ENCODE peak calls at places on chromosomes 1 and 21, in seven cellular contexts. I, P, S, Q, W, E and V are unnamed samples.

GRCh38 chr1:206900149-206900548 is 2.9 kb downstream of the IL24 start:
- DNase-seq in I (no peak), P (no peak), S (no peak), Q (no peak), W (no peak), E (no peak), V (no peak)

GRCh38 chr1:52970149-52970548 is 43.1 kb downstream of the SCP2 start:
- DNase-seq in I (no peak), P (no peak), S (no peak), Q (no peak), W (no peak), E (no peak), V (no peak)

GRCh38 chr1:101136739-101137138 is 100.1 kb upstream of the S1PR1 start:
- DNase-seq in I (no peak), P (no peak), S (no peak), Q (no peak), W (no peak), E (peak), V (no peak)

GRCh38 chr1:38858833-38859560 is 575 bp downstream of the RRAGC start:
- DNase-seq in I (peak), P (no peak), S (peak), Q (peak), W (peak), E (peak), V (peak)

GRCh38 chr1:104358621-104359020 is 608.9 kb downstream of the AMY1C start:
- DNase-seq in I (no peak), P (no peak), S (no peak), Q (no peak), W (no peak), E (no peak), V (no peak)

GRCh38 chr1:220925707-220926106 is 46.5 kb downstream of the HLX start:
- DNase-seq in I (no peak), P (no peak), S (no peak), Q (no peak), W (no peak), E (peak), V (no peak)

GRCh38 chr1:165828581-165829329 is 1.3 kb downstream of the UCK2 start:
- DNase-seq in I (peak), P (peak), S (peak), Q (peak), W (no peak), E (peak), V (peak)

GRCh38 chr21:45353200-45353599 is 51.8 kb upstream of the COL18A1 start:
- DNase-seq in I (no peak), P (no peak), S (no peak), Q (peak), W (no peak), E (no peak), V (no peak)

GRCh38 chr1:202107321-202107761 is 15.4 kb upstream of the GPR37L1 start:
- DNase-seq in I (no peak), P (no peak), S (peak), Q (peak), W (peak), E (peak), V (no peak)

DNA sequence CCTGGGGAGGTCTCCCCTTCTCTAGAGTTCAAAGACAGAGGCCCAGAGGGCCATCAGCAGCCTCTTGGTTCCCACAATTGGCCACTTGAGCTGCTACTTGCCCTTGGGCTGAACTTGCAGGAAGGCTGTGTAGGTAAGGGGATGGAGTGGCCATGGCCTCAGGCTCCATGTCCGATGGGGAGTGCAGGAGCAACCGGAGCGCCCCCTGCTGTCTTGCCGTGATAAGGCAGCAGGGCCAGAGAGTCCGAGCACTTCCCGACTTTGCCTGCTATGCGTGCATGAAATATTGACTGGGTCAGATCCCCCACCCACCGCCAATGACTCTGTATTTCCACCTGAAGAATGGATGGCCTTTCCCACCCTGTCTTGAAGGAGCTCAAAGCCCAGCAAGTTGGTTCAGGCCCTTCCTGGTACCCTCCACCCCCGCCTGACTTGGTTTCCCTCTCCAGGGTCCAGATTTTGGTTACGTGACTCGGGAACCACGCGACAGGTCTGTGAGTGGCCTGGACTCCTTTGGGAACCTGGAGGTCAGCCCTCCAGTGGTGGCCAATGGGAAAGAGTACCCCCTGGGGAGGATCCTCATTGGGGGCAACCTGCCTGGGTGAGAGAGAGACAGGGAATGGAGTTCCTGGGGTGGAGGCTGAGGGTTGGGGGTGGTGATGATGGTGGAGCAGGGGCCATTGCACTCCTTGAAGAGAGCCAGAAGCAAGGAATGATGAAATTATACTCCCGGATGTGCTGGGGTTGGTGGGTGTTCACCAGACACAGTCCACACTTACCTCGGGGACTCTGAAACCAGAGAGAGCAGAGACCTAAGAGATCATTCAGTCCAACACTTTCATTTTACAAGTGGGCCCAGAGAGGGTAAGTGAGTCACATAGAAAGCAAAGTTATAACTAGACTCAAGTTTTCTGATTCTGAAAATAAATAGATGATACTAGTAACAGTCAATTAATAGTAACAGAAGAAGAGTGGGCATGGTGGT is 25.6 kb downstream of the PADI3 start:
- DNase-seq in I (no peak), P (no peak), S (no peak), Q (peak), W (peak), E (peak), V (no peak)
- TF ChIP-seq CTCF in I (peak), P (peak), S (no peak), Q (peak), W (peak), E (peak), V (no peak)

GRCh38 chr1:167717351-167717750 is 4.4 kb upstream of the MPZL1 start:
- DNase-seq in I (no peak), P (no peak), S (no peak), Q (no peak), W (no peak), E (no peak), V (no peak)

GRCh38 chr1:167714851-167715652 is 6.7 kb upstream of the MPZL1 start:
- DNase-seq in I (peak), P (peak), S (peak), Q (peak), W (peak), E (peak), V (peak)

GRCh38 chr1:167713330-167714081 is 8.3 kb upstream of the MPZL1 start:
- DNase-seq in I (no peak), P (no peak), S (no peak), Q (no peak), W (peak), E (no peak), V (no peak)

GRCh38 chr1:167714098-167714850 is 7.5 kb upstream of the MPZL1 start:
- DNase-seq in I (peak), P (no peak), S (peak), Q (peak), W (peak), E (peak), V (peak)

GRCh38 chr1:167715653-167716302 is 6.0 kb upstream of the MPZL1 start:
- DNase-seq in I (no peak), P (no peak), S (no peak), Q (no peak), W (no peak), E (peak), V (no peak)
- TF ChIP-seq CTCF in I (no peak), P (no peak), S (no peak), Q (peak), W (no peak), E (no peak), V (peak)

GRCh38 chr1:15153184-15153841 is at the start of gene TMEM51:
- DNase-seq in I (no peak), P (no peak), S (no peak), Q (peak), W (peak), E (peak), V (no peak)

GRCh38 chr1:15154480-15155036 is 1.0 kb downstream of the TMEM51 start:
- DNase-seq in I (no peak), P (no peak), S (no peak), Q (peak), W (no peak), E (peak), V (no peak)

GRCh38 chr1:15152318-15153183 is 996 bp upstream of the TMEM51 start:
- DNase-seq in I (peak), P (peak), S (peak), Q (peak), W (peak), E (peak), V (no peak)

GRCh38 chr1:15155191-15155590 is 1.6 kb downstream of the TMEM51 start:
- DNase-seq in I (no peak), P (no peak), S (no peak), Q (no peak), W (no peak), E (no peak), V (no peak)

GRCh38 chr1:15153842-15154479 is 414 bp downstream of the TMEM51 start:
- DNase-seq in I (no peak), P (no peak), S (no peak), Q (peak), W (peak), E (peak), V (peak)
- TF ChIP-seq CTCF in I (peak), P (peak), S (peak), Q (peak), W (peak), E (peak), V (no peak)

GRCh38 chr1:31238612-31238985 is 1.1 kb downstream of the NKAIN1 start:
- DNase-seq in I (no peak), P (no peak), S (no peak), Q (no peak), W (no peak), E (no peak), V (no peak)
- TF ChIP-seq CTCF in I (no peak), P (no peak), S (no peak), Q (no peak), W (no peak), E (no peak), V (no peak)

GRCh38 chr1:79197421-79197820 is 190.9 kb upstream of the ADGRL4 start:
- DNase-seq in I (no peak), P (no peak), S (no peak), Q (no peak), W (no peak), E (peak), V (no peak)
- TF ChIP-seq CTCF in I (no peak), P (no peak), S (no peak), Q (peak), W (peak), E (peak), V (no peak)

GRCh38 chr1:215992620-215993019 is 425.5 kb downstream of the KCTD3 start:
- DNase-seq in I (no peak), P (no peak), S (no peak), Q (no peak), W (no peak), E (peak), V (no peak)
- TF ChIP-seq CTCF in I (no peak), P (peak), S (peak), Q (peak), W (peak), E (peak), V (no peak)